ENCODE peak calls at places on chromosomes 16 and 17, in eight cellular contexts. W, I, S, T, N, O, M and V are unnamed samples.

GRCh38 chr16:27468941-27469531 is 67.1 kb downstream of the IL21R start:
- DNase-seq in O (no peak), I (no peak), T (no peak), S (no peak), W (no peak), M (no peak), N (no peak), V (no peak)

GRCh38 chr17:51590071-51590470 is 329.7 kb downstream of the UTP18 start:
- DNase-seq in T (no peak), I (no peak), N (no peak), S (no peak), O (no peak), W (no peak), M (no peak), V (no peak)

GRCh38 chr17:67151717-67152116 is 93.3 kb downstream of the HELZ start:
- DNase-seq in O (no peak), T (peak), N (no peak), S (no peak), I (peak), W (no peak), M (no peak), V (no peak)

GRCh38 chr16:88469615-88470395 is 16.7 kb downstream of the ZFPM1 start:
- DNase-seq in I (no peak), N (no peak), M (no peak), O (no peak), S (no peak), T (no peak), W (no peak), V (peak)

GRCh38 chr17:7403043-7403901 is 625 bp downstream of the TMEM256 start:
- DNase-seq in I (peak), T (peak), N (peak), O (peak), W (peak), M (no peak), S (peak), V (peak)

GRCh38 chr17:45096141-45096540 is 35.0 kb downstream of the NMT1 start:
- DNase-seq in W (peak), M (no peak), I (peak), T (peak), N (no peak), S (no peak), O (no peak), V (peak)

GRCh38 chr17:8222380-8222629 is 11.9 kb upstream of the AURKB start:
- DNase-seq in T (no peak), M (no peak), O (no peak), S (no peak), W (peak), N (no peak), I (no peak), V (no peak)

GRCh38 chr17:82948957-82949356 is 109.1 kb upstream of the ZNF750 start:
- DNase-seq in I (no peak), S (no peak), T (no peak), N (peak), M (no peak), O (no peak), W (no peak), V (no peak)

GRCh38 chr17:66273391-66273722 is 29.1 kb upstream of the PRKCA start:
- DNase-seq in N (no peak), W (no peak), S (no peak), I (no peak), O (no peak), T (no peak), M (no peak), V (no peak)

GRCh38 chr17:41966453-41967140 is at the start of gene CNP:
- DNase-seq in M (peak), I (peak), N (peak), O (peak), S (peak), W (peak), T (peak), V (peak)

GRCh38 chr17:80047176-80047575 is 10.7 kb downstream of the CCDC40 start:
- DNase-seq in S (no peak), I (no peak), T (no peak), N (no peak), O (no peak), M (no peak), W (no peak), V (no peak)

GRCh38 chr16:10988164-10988803 is 43.9 kb downstream of the CLEC16A start:
- DNase-seq in I (no peak), O (no peak), M (peak), S (no peak), T (no peak), N (no peak), W (peak), V (peak)

GRCh38 chr17:73820686-73821448 is 176.6 kb upstream of the SDK2 start:
- DNase-seq in W (peak), T (no peak), O (no peak), I (peak), S (peak), M (no peak), N (no peak), V (no peak)

GRCh38 chr16:8516471-8516870 is 73.8 kb downstream of the TMEM114 start:
- DNase-seq in T (no peak), W (no peak), O (no peak), I (no peak), M (no peak), N (no peak), S (no peak), V (no peak)

GRCh38 chr16:19697756-19698318 is 20.2 kb downstream of the KNOP1 start:
- DNase-seq in N (no peak), O (no peak), T (peak), W (no peak), I (no peak), S (no peak), M (no peak), V (no peak)

GRCh38 chr17:45436625-45437460 is 4.2 kb upstream of the ARHGAP27 start:
- DNase-seq in M (no peak), S (no peak), W (no peak), I (peak), O (no peak), N (no peak), T (no peak), V (no peak)

GRCh38 chr16:17026600-17027242 is 444.0 kb downstream of the XYLT1 start:
- DNase-seq in W (no peak), N (no peak), I (no peak), T (no peak), S (no peak), M (no peak), O (no peak), V (peak)

GRCh38 chr16:27995378-27995777 is 68.1 kb downstream of the GSG1L start:
- DNase-seq in M (no peak), N (no peak), I (no peak), O (no peak), T (no peak), S (no peak), W (no peak), V (no peak)

DNA sequence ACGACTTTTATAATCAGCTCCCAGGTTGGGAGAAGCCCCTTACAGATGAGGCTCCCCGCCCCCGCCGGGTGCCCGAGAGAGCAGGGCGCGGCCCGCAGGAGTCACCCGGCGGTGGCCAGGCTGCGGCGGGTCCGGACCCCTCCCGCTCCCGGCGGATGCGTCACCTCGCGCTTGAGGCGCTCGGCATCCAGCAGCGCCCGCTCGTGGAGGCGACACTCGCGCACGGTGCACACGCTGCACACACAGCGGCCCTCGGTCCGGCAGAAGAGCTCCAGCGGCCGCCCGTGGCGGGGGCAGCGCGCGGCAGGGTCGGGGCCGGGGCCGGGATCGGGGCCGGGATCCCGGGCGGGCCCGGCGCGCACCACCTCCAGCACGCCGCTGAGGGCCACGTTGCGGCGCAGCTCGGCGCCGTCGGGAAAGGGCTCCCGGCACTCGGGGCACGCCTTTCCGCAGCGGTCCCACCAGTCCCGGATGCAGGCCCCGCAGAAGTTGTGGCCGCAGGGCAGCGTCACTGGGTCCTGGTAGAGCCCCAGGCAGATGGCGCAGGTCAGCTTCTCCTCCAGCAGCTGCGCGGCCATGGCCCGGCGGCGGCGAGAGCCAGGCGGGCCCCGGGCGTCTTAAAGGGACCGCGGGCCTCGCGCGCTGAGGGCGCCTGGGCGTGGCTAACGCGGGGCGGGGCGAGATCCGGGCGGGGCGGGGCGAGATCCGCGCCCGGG is at the start of gene TRIM65:
- DNase-seq in S (peak), O (peak), N (peak), M (peak), I (peak), W (peak), T (peak), V (peak)
- TF ChIP-seq CTCF in S (peak), O (peak), N (peak), M (peak), I (peak), W (peak), T (peak), V (peak)

GRCh38 chr16:70648606-70649005 is 2.2 kb downstream of the IL34 start:
- DNase-seq in O (no peak), I (no peak), M (no peak), T (no peak), S (no peak), W (no peak), N (no peak), V (no peak)

GRCh38 chr16:70647461-70648359 is 1.4 kb downstream of the IL34 start:
- DNase-seq in I (no peak), N (no peak), S (no peak), W (no peak), M (no peak), O (peak), T (no peak), V (no peak)

GRCh38 chr16:70642633-70643032 is 3.7 kb upstream of the IL34 start:
- DNase-seq in O (no peak), M (no peak), W (no peak), I (no peak), S (no peak), N (no peak), T (no peak), V (no peak)

GRCh38 chr16:70646260-70647241 is at the start of gene IL34:
- DNase-seq in N (peak), T (no peak), W (no peak), M (no peak), O (peak), I (peak), S (no peak), V (no peak)

DNA sequence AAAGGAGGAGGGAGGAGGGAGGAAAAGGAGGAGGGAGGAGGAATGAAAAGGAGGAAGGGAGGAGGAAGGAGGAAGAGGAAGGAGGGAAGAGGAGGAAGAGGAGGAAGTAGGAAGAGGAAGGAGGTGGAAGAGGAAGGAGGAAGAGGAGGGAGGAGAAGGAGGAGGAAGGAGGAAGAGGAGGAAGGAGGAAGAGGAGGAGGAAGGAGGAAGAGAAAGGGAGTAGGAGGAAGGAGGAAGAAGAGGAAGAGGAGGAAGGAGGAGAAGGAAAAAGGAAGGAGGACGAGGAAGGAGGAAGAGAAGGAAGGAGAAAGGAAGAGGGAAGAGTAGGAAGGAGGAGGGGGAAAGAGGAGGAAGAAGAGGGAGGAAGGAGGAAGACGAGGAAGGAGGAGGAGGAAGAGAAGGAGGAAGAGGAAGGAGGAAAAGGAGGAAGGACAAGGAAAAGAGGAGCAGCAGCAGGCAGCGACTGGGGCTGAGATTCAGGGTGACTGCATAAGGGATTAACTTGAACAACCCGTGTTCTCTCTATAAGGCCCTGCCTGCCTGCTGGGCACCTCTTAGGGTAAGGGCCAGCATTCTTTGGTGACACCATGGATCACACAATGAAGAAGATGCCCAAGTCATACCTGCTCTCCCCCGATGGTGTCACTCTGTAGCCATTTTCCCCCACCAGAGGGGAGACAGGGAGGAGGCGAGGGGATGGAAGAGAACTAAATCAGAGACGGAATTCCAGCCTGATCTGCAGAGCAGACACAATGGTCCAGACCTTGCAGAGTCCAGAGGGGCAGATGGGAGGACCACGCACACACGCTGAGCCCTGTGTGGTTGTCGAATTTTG is 1.4 kb upstream of the IL34 start:
- DNase-seq in I (no peak), T (no peak), O (no peak), W (peak), N (no peak), M (no peak), S (no peak), V (no peak)
- TF ChIP-seq CTCF in I (no peak), T (no peak), O (no peak), W (peak), N (no peak), M (no peak), S (no peak), V (no peak)

GRCh38 chr16:50066482-50067289 is 916 bp downstream of the HEATR3 start:
- DNase-seq in W (peak), N (no peak), O (no peak), M (no peak), I (no peak), S (no peak), T (no peak), V (no peak)
- TF ChIP-seq CTCF in W (no peak), N (no peak), O (no peak), M (no peak), I (no peak), S (peak), T (no peak), V (no peak)

GRCh38 chr16:3099732-3100499 is 822 bp upstream of the ZSCAN10 start:
- DNase-seq in O (peak), I (peak), T (peak), W (peak), M (peak), N (peak), S (peak), V (peak)
- TF ChIP-seq CTCF in O (no peak), I (no peak), T (no peak), W (no peak), M (no peak), N (no peak), S (no peak), V (no peak)

DNA sequence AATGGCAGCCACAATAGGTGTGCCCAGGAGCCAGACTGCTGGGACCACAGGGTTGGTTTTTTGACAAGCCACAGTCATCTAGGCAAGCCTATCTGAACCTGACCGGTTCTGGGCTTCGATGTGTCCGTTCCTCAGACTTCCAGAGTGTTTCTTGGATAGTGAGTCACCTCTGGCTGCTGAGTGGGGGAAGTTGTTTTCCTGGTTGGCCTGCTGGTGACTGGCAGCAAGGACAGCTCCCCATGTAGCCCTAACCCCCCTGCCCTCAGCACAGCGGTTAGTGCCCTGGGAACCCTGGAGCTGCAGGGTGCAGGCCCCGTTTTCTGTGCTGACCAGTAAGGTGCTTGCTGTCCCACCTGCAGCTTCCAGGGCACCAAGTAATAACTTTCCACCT is 65.5 kb downstream of the PLD6 start:
- DNase-seq in T (peak), M (no peak), O (no peak), I (peak), W (no peak), N (no peak), S (no peak), V (no peak)
- TF ChIP-seq CTCF in T (no peak), M (no peak), O (no peak), I (peak), W (no peak), N (no peak), S (no peak), V (no peak)

GRCh38 chr16:50776042-50776441 is 34.2 kb downstream of the CYLD start:
- DNase-seq in S (no peak), M (no peak), T (no peak), I (no peak), O (no peak), N (no peak), W (no peak), V (no peak)

GRCh38 chr16:50778284-50779163 is 36.6 kb downstream of the CYLD start:
- DNase-seq in S (no peak), I (no peak), T (no peak), W (no peak), O (no peak), M (no peak), N (no peak), V (peak)

GRCh38 chr16:50781518-50781917 is 39.6 kb downstream of the CYLD start:
- DNase-seq in W (no peak), N (no peak), I (no peak), M (no peak), O (no peak), T (no peak), S (no peak), V (no peak)

DNA sequence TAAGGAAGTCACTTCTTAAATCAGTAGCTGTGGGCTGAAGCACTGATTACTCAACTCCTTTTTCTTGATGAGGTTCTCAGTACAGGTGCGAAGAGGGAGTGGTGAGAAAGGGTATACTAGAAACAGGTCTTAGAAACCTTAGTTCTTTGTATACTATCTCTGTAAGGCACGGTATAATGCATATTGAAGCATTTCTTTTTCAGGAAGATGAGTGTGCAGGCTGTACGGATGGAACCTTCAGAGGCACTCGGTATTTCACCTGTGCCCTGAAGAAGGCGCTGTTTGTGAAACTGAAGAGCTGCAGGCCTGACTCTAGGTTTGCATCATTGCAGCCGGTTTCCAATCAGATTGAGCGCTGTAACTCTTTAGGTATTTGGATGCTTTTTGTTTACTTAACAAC is 39.2 kb downstream of the CYLD start:
- DNase-seq in T (peak), W (no peak), M (no peak), I (peak), N (no peak), S (no peak), O (no peak), V (peak)
- TF ChIP-seq CTCF in T (no peak), W (peak), M (peak), I (peak), N (no peak), S (peak), O (no peak), V (peak)